ENCODE peak calls at places on chromosomes 4 and X, in ten cellular contexts. J is Right ventricle myocardium superior; C is activated gamma-delta T cell treated with anti-CD3 and anti-CD28 coated beads, Interleukin-2, amount 50 U/mL, for 16 hours; P is SK-MEL-5; T is HT-29; Y is transverse colon; F is stimulated activated CD4-positive, alpha-beta T cell treated with anti-CD3 and anti-CD28 coated beads, Interleukin-4, amount 100 ng/mL, for 48 hours; E is sigmoid colon; L is HFF-Myc; V is right cardiac atrium. Z is an unnamed sample.

GRCh38 chr4:38162240-38162784 is 202.1 kb downstream of the PTTG2 start:
- DNase-seq in J (no peak), C (no peak), P (no peak), T (peak), Y (no peak), F (no peak), E (no peak), L (no peak), V (no peak), Z (no peak)

GRCh38 chrX:120517936-120518335 is 42.8 kb downstream of the CUL4B start:
- DNase-seq in J (no peak), C (no peak), P (no peak), T (no peak), Y (no peak), F (no peak), E (no peak), L (no peak), V (no peak), Z (no peak)

GRCh38 chrX:129523076-129524055 is at the start of gene SMARCA1:
- DNase-seq in J (peak), C (no peak), P (peak), T (peak), Y (peak), F (no peak), E (peak), L (no peak), V (peak), Z (no peak)

GRCh38 chr4:186149872-186150271 is 41.5 kb upstream of the CYP4V2 start:
- DNase-seq in J (peak), C (no peak), P (peak), T (peak), Y (peak), F (no peak), E (peak), L (no peak), V (peak), Z (peak)

GRCh38 chr4:140637836-140638235 is 69.1 kb upstream of the UCP1 start:
- DNase-seq in J (no peak), C (no peak), P (peak), T (peak), Y (peak), F (peak), E (no peak), L (no peak), V (no peak), Z (no peak)

GRCh38 chrX:23811135-23811781 is 28.3 kb downstream of the SAT1 start:
- DNase-seq in J (no peak), C (no peak), P (peak), T (no peak), Y (no peak), F (no peak), E (no peak), L (no peak), V (no peak), Z (no peak)

GRCh38 chr4:79042079-79042674 is 102.9 kb upstream of the PAQR3 start:
- DNase-seq in J (no peak), C (no peak), P (peak), T (peak), Y (no peak), F (no peak), E (no peak), L (peak), V (no peak), Z (no peak)

GRCh38 chr4:106312377-106312776 is 3.6 kb downstream of the TBCK start:
- DNase-seq in J (no peak), C (no peak), P (no peak), T (no peak), Y (no peak), F (no peak), E (no peak), L (no peak), V (no peak), Z (no peak)

GRCh38 chr4:9825049-9825448 is 43.6 kb downstream of the DRD5 start:
- DNase-seq in J (no peak), C (no peak), P (no peak), T (no peak), Y (no peak), F (no peak), E (no peak), L (no peak), V (no peak), Z (no peak)

GRCh38 chrX:6718766-6719165 is 183.8 kb upstream of the VCX3A start:
- DNase-seq in J (no peak), C (no peak), P (no peak), T (no peak), Y (no peak), F (no peak), E (no peak), L (no peak), V (no peak), Z (no peak)

GRCh38 chrX:124211312-124211942 is 121.0 kb upstream of the TEX13D start:
- DNase-seq in J (no peak), C (no peak), P (peak), T (peak), Y (no peak), F (no peak), E (no peak), L (no peak), V (no peak), Z (no peak)

GRCh38 chr4:80069837-80070788 is 2.9 kb downstream of the ANTXR2 start:
- DNase-seq in J (no peak), C (no peak), P (no peak), T (peak), Y (no peak), F (no peak), E (no peak), L (no peak), V (no peak), Z (no peak)

GRCh38 chr4:54844911-54845310 is 187.2 kb downstream of the KIT start:
- DNase-seq in J (no peak), C (no peak), P (no peak), T (no peak), Y (no peak), F (no peak), E (no peak), L (no peak), V (no peak), Z (no peak)

GRCh38 chrX:35104626-35105025 is 162.0 kb downstream of the FAM47B start:
- DNase-seq in J (no peak), C (no peak), P (no peak), T (no peak), Y (no peak), F (no peak), E (no peak), L (no peak), V (no peak), Z (no peak)

GRCh38 chrX:103356023-103356798 is at the start of gene TCEAL9:
- DNase-seq in J (peak), C (no peak), P (peak), T (peak), Y (peak), F (no peak), E (peak), L (no peak), V (peak), Z (peak)

GRCh38 chr4:124322234-124322831 is 390.2 kb downstream of the ANKRD50 start:
- DNase-seq in J (no peak), C (no peak), P (peak), T (peak), Y (no peak), F (no peak), E (no peak), L (peak), V (no peak), Z (no peak)

GRCh38 chr4:1463927-1464540 is 57.8 kb upstream of the NKX1-1 start:
- DNase-seq in J (no peak), C (no peak), P (no peak), T (no peak), Y (no peak), F (no peak), E (no peak), L (no peak), V (peak), Z (no peak)

GRCh38 chr4:10342866-10343265 is 114.4 kb downstream of the ZNF518B start:
- DNase-seq in J (no peak), C (no peak), P (no peak), T (no peak), Y (no peak), F (no peak), E (no peak), L (no peak), V (no peak), Z (no peak)

GRCh38 chrX:73817381-73818199 is 254.6 kb downstream of the CHIC1 start:
- DNase-seq in J (no peak), C (no peak), P (no peak), T (no peak), Y (no peak), F (no peak), E (no peak), L (no peak), V (no peak), Z (no peak)

Z was measured in right atrium auricular region.